ENCODE peak calls at places on chromosomes 16 and 17, in ten cellular contexts. One of them, this sample, is unnamed.

GRCh38 chr17:67221062-67221998 is 23.7 kb downstream of the HELZ start:
- DNase-seq in thyroid gland: peak
- DNase-seq in ovary: no peak
- DNase-seq in HepG2: peak
- DNase-seq in stomach: no peak
- DNase-seq in Peyer's patch: no peak
- DNase-seq in tibial nerve: no peak
- DNase-seq in A549: peak
- DNase-seq in HCT116: peak
- DNase-seq in body of pancreas: no peak
- DNase-seq in this sample: no peak

GRCh38 chr17:29394761-29395160 is 4.6 kb downstream of the TAOK1 start:
- DNase-seq in tibial nerve: no peak
- DNase-seq in stomach: no peak
- DNase-seq in body of pancreas: no peak
- DNase-seq in thyroid gland: no peak
- DNase-seq in HCT116: no peak
- DNase-seq in Peyer's patch: no peak
- DNase-seq in ovary: no peak
- DNase-seq in A549: no peak
- DNase-seq in HepG2: no peak
- DNase-seq in this sample: no peak

GRCh38 chr17:2374549-2375285 is 26.1 kb downstream of the MNT start:
- DNase-seq in stomach: no peak
- DNase-seq in A549: no peak
- DNase-seq in Peyer's patch: no peak
- DNase-seq in body of pancreas: no peak
- DNase-seq in HepG2: no peak
- DNase-seq in thyroid gland: no peak
- DNase-seq in HCT116: no peak
- DNase-seq in tibial nerve: no peak
- DNase-seq in ovary: no peak
- DNase-seq in this sample: no peak

GRCh38 chr16:86384263-86384649 is 126.1 kb upstream of the FOXF1 start:
- DNase-seq in stomach: no peak
- DNase-seq in ovary: no peak
- DNase-seq in Peyer's patch: no peak
- DNase-seq in A549: no peak
- DNase-seq in thyroid gland: no peak
- DNase-seq in HCT116: no peak
- DNase-seq in body of pancreas: no peak
- DNase-seq in HepG2: no peak
- DNase-seq in tibial nerve: no peak
- DNase-seq in this sample: no peak

GRCh38 chr16:88940196-88941050 is 36.6 kb downstream of the CBFA2T3 start:
- DNase-seq in thyroid gland: no peak
- DNase-seq in tibial nerve: no peak
- DNase-seq in ovary: no peak
- DNase-seq in Peyer's patch: no peak
- DNase-seq in A549: no peak
- DNase-seq in body of pancreas: peak
- DNase-seq in HCT116: no peak
- DNase-seq in stomach: no peak
- DNase-seq in HepG2: no peak
- DNase-seq in this sample: no peak

GRCh38 chr16:89899879-89900481 is 18.7 kb upstream of the MC1R start:
- DNase-seq in ovary: no peak
- DNase-seq in A549: no peak
- DNase-seq in HCT116: no peak
- DNase-seq in body of pancreas: no peak
- DNase-seq in Peyer's patch: no peak
- DNase-seq in HepG2: no peak
- DNase-seq in stomach: no peak
- DNase-seq in thyroid gland: no peak
- DNase-seq in tibial nerve: no peak
- DNase-seq in this sample: no peak

GRCh38 chr16:83554096-83554495 is 253.7 kb upstream of the HSBP1 start:
- DNase-seq in thyroid gland: no peak
- DNase-seq in stomach: no peak
- DNase-seq in A549: no peak
- DNase-seq in HepG2: no peak
- DNase-seq in tibial nerve: no peak
- DNase-seq in ovary: no peak
- DNase-seq in body of pancreas: no peak
- DNase-seq in Peyer's patch: no peak
- DNase-seq in HCT116: no peak
- DNase-seq in this sample: no peak

GRCh38 chr17:74851612-74852236 is 8.0 kb downstream of the GRIN2C start:
- DNase-seq in Peyer's patch: no peak
- DNase-seq in A549: no peak
- DNase-seq in HepG2: no peak
- DNase-seq in stomach: no peak
- DNase-seq in thyroid gland: no peak
- DNase-seq in tibial nerve: no peak
- DNase-seq in ovary: no peak
- DNase-seq in HCT116: no peak
- DNase-seq in body of pancreas: no peak
- DNase-seq in this sample: no peak

GRCh38 chr16:58028168-58028455 is 2.6 kb downstream of the MMP15 start:
- DNase-seq in stomach: no peak
- DNase-seq in thyroid gland: no peak
- DNase-seq in Peyer's patch: no peak
- DNase-seq in A549: no peak
- DNase-seq in body of pancreas: no peak
- DNase-seq in ovary: no peak
- DNase-seq in HepG2: no peak
- DNase-seq in HCT116: no peak
- DNase-seq in tibial nerve: no peak
- DNase-seq in this sample: no peak

GRCh38 chr16:58026139-58026704 is 668 bp downstream of the MMP15 start:
- DNase-seq in HCT116: no peak
- DNase-seq in Peyer's patch: no peak
- DNase-seq in body of pancreas: peak
- DNase-seq in ovary: peak
- DNase-seq in thyroid gland: peak
- DNase-seq in A549: peak
- DNase-seq in tibial nerve: no peak
- DNase-seq in HepG2: no peak
- DNase-seq in stomach: peak
- DNase-seq in this sample: no peak

GRCh38 chr16:58026705-58027340 is 1.3 kb downstream of the MMP15 start:
- DNase-seq in thyroid gland: peak
- DNase-seq in Peyer's patch: no peak
- DNase-seq in body of pancreas: peak
- DNase-seq in stomach: peak
- DNase-seq in HCT116: no peak
- DNase-seq in HepG2: no peak
- DNase-seq in A549: peak
- DNase-seq in ovary: no peak
- DNase-seq in tibial nerve: no peak
- DNase-seq in this sample: no peak

GRCh38 chr16:58028541-58029070 is 3.1 kb downstream of the MMP15 start:
- DNase-seq in thyroid gland: peak
- DNase-seq in ovary: no peak
- DNase-seq in Peyer's patch: no peak
- DNase-seq in HCT116: no peak
- DNase-seq in body of pancreas: peak
- DNase-seq in stomach: no peak
- DNase-seq in HepG2: no peak
- DNase-seq in tibial nerve: no peak
- DNase-seq in A549: no peak
- DNase-seq in this sample: no peak

DNA sequence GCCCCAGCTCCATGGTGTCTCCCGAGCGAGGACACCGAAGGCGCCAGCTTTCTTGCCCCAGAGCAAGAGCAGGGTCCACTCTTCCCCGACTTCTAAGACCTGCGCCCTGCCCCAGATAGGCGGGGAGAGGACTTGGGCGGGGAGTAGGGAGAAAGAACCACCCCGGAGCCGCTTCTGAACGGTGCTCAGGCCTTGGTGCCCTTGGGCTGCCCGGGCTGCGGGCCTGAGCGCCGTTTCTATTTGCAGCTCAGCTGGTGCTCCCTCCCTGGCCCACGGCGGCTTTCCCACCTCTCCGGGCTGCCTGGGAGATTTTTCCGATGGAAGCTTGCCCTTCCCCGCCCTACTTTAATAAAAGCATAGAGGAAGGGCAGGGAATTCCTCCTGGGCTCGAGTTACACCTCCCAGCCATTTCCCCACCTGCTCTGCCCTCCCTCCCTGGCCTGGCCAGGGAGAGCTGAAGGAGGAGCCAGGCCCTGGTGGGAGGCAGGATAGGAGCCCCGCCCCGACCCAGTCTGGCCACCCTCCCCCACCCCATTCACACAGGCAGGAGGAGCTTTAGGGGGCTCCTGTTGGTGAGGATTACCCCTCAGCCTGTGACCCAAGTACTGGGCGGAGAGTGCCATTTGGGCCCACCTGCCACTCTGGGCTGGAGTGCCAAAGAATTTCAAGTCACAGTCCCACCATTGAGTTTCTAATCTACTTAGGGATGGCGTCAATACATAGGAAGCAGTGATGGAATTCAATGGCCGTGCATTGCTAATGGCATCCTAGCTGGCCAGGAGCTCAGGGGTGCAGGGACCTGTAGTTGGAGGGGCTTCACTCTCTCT is 2.0 kb downstream of the MMP15 start:
- DNase-seq in body of pancreas: peak
- DNase-seq in Peyer's patch: no peak
- DNase-seq in HCT116: peak
- DNase-seq in A549: peak
- DNase-seq in tibial nerve: no peak
- DNase-seq in ovary: no peak
- DNase-seq in thyroid gland: peak
- DNase-seq in stomach: peak
- DNase-seq in HepG2: peak
- DNase-seq in this sample: no peak
- TF ChIP-seq POLR2A in body of pancreas: no peak
- TF ChIP-seq POLR2A in Peyer's patch: peak
- TF ChIP-seq POLR2A in HCT116: no peak
- TF ChIP-seq POLR2A in A549: no peak
- TF ChIP-seq POLR2A in tibial nerve: no peak
- TF ChIP-seq POLR2A in ovary: no peak
- TF ChIP-seq POLR2A in thyroid gland: peak
- TF ChIP-seq POLR2A in stomach: no peak
- TF ChIP-seq POLR2A in HepG2: no peak
- TF ChIP-seq POLR2A in this sample: no peak

DNA sequence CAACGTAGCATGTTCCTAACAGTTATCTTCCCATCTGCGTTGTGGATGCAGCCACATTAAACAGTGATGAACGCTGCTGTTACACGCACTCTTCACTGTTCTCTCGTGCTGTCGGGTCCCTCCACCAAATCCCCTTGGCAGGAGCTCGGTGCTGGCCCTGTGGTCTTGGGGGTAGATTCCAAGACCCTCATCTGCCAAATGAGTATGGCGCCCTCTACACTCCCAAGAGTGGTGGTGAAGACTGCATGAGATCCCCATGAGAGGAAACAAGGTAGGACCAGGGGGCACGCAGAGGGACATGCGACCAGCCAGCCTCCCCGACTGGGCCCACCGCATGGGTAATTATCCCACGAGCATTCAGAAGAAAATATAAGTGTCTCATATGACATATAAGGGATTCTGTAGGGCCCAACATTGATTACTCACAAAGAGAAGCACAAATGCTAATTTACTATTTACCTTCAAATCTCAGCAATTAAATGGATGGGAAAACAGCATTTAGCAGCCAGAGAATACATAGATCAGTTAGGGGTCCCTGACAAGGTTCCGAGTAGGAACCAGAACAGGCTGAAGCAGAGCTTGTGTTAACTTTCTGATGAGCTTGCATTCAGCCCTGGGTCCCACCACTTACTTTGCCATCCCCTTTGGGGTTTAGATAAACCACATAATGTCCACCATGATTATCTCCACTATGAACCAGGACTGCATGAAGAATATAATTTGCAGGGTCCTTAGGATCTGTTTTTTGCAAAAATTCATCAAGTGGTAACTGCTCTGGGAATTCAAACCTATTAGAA is 23.8 kb downstream of the LITAFD start:
- DNase-seq in thyroid gland: no peak
- DNase-seq in tibial nerve: no peak
- DNase-seq in HepG2: peak
- DNase-seq in HCT116: no peak
- DNase-seq in Peyer's patch: no peak
- DNase-seq in stomach: no peak
- DNase-seq in A549: peak
- DNase-seq in ovary: no peak
- DNase-seq in body of pancreas: no peak
- DNase-seq in this sample: no peak
- TF ChIP-seq CTCF in thyroid gland: no peak
- TF ChIP-seq CTCF in tibial nerve: no peak
- TF ChIP-seq CTCF in HepG2: peak
- TF ChIP-seq CTCF in HCT116: peak
- TF ChIP-seq CTCF in Peyer's patch: no peak
- TF ChIP-seq CTCF in stomach: no peak
- TF ChIP-seq CTCF in A549: peak
- TF ChIP-seq CTCF in ovary: no peak
- TF ChIP-seq CTCF in body of pancreas: no peak
- TF ChIP-seq CTCF in this sample: no peak

GRCh38 chr17:42980274-42980765 is at the start of gene RUNDC1:
- DNase-seq in A549: peak
- DNase-seq in HCT116: peak
- DNase-seq in body of pancreas: peak
- DNase-seq in Peyer's patch: peak
- DNase-seq in HepG2: peak
- DNase-seq in tibial nerve: peak
- DNase-seq in thyroid gland: peak
- DNase-seq in stomach: peak
- DNase-seq in ovary: peak
- DNase-seq in this sample: peak
- TF ChIP-seq POLR2A in A549: peak
- TF ChIP-seq POLR2A in HCT116: no peak
- TF ChIP-seq POLR2A in body of pancreas: peak
- TF ChIP-seq POLR2A in Peyer's patch: peak
- TF ChIP-seq POLR2A in HepG2: peak
- TF ChIP-seq POLR2A in tibial nerve: peak
- TF ChIP-seq POLR2A in thyroid gland: peak
- TF ChIP-seq POLR2A in stomach: no peak
- TF ChIP-seq POLR2A in ovary: no peak
- TF ChIP-seq POLR2A in this sample: no peak

DNA sequence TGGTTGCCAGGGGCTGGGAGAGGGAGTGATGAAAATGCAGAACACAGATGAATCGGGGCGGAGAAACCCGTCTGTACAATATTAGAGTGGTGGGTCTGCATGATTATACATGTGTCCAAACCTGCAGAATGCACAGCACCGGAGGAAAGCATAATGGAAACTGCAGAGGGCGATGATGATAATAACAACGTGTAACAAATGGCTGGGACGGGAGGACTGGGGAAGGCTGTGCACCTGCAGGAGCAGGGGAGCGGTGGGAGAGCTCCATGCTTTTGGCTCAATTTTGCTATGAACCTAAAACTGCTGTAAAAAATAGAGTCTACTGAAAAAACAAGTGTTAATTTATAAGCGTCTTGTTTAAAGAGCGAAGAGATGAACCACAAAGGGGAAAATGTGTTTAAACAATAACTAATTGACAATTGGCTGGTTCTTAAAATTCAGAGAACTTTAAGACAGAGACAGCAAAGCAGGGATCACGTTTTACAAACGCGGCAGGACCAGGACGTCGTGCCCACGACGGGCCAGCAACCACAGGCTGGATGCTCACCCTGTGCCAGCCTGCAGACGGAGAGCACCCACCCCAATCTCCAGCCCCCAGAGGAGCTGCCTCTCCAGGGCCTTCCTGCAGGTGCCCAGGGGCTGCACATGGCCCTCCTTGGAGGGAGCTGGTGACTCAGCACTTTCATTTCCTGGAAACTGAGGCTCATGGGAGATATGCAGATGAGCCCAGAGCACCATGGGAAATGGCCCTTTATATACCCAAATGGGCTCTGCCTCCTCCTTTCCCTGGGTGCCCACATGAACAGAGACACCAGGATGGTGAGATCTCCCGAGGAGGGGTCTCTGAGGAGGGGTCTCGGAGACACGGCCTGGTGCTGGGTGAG is at the start of gene TEX19:
- DNase-seq in thyroid gland: no peak
- DNase-seq in Peyer's patch: no peak
- DNase-seq in body of pancreas: no peak
- DNase-seq in stomach: no peak
- DNase-seq in A549: peak
- DNase-seq in tibial nerve: no peak
- DNase-seq in ovary: no peak
- DNase-seq in HepG2: no peak
- DNase-seq in HCT116: no peak
- DNase-seq in this sample: no peak
- TF ChIP-seq CTCF in thyroid gland: no peak
- TF ChIP-seq CTCF in Peyer's patch: no peak
- TF ChIP-seq CTCF in body of pancreas: no peak
- TF ChIP-seq CTCF in stomach: no peak
- TF ChIP-seq CTCF in A549: no peak
- TF ChIP-seq CTCF in tibial nerve: no peak
- TF ChIP-seq CTCF in ovary: no peak
- TF ChIP-seq CTCF in HepG2: peak
- TF ChIP-seq CTCF in HCT116: peak
- TF ChIP-seq CTCF in this sample: no peak

This sample was measured in lower leg skin.